ENCODE peak calls at places on chromosomes 1 and 21, in nine cellular contexts. S is BJ; P is fibroblast of the aortic adventitia; G is hepatocyte; K is SK-N-MC; H is ovary; Y is tibial artery; W is CD4-positive, CD25-positive, alpha-beta regulatory T cell; R is AG04450. L is an unnamed sample.

GRCh38 chr1:67214420-67215174 is 48.3 kb downstream of the IL23R start:
- DNase-seq in R (no peak), H (no peak), Y (no peak), P (peak; percentile 48), W (peak; percentile 72), K (no peak), S (no peak), G (peak; percentile 54), L (no peak)

GRCh38 chr1:30008998-30009657 is 714.3 kb downstream of the MATN1 start:
- DNase-seq in S (no peak), W (no peak), P (no peak), H (no peak), G (peak; percentile 69), R (no peak), K (no peak), Y (no peak), L (peak; percentile 72)

GRCh38 chr1:151972533-151973270 is 21.0 kb downstream of the S100A10 start:
- DNase-seq in Y (peak; percentile 39), G (peak; percentile 83), R (no peak), S (peak; percentile 83), K (no peak), P (peak; percentile 72), W (peak; percentile 49), H (no peak), L (no peak)

GRCh38 chr1:233367057-233367759 is 39.7 kb downstream of the MAP3K21 start:
- DNase-seq in R (no peak), S (peak; percentile 22), K (no peak), H (no peak), P (peak; percentile 26), G (no peak), W (no peak), Y (no peak), L (no peak)

GRCh38 chr1:13956386-13956785 is 256.4 kb downstream of the PRDM2 start:
- DNase-seq in P (peak; percentile 29), K (peak; percentile 88), W (no peak), Y (no peak), G (no peak), R (no peak), S (no peak), H (no peak), L (no peak)

GRCh38 chr1:113993766-113994165 is 14.5 kb downstream of the OLFML3 start:
- DNase-seq in R (no peak), K (no peak), W (no peak), H (no peak), G (no peak), Y (no peak), P (no peak), S (no peak), L (no peak)

GRCh38 chr21:44836666-44837471 is 19.0 kb upstream of the SUMO3 start:
- DNase-seq in W (no peak), S (no peak), Y (no peak), P (peak; percentile 25), H (no peak), R (no peak), G (peak; percentile 77), K (no peak), L (no peak)

GRCh38 chr21:45336870-45337269 is 49.2 kb upstream of the POFUT2 start:
- DNase-seq in K (no peak), W (no peak), Y (no peak), P (no peak), H (peak; percentile 7), S (no peak), G (no peak), R (no peak), L (peak; percentile 30)

GRCh38 chr1:109613396-109614147 is 5.8 kb downstream of the GNAT2 start:
- DNase-seq in S (no peak), P (peak; percentile 45), G (no peak), W (no peak), R (no peak), Y (no peak), H (no peak), K (no peak), L (no peak)

GRCh38 chr21:42562258-42562657 is 48.6 kb downstream of the SLC37A1 start:
- DNase-seq in W (no peak), H (no peak), R (no peak), G (no peak), Y (no peak), K (no peak), P (no peak), S (no peak), L (no peak)

GRCh38 chr1:161119379-161120061 is 1.6 kb downstream of the NIT1 start:
- DNase-seq in H (no peak), W (peak; percentile 81), S (no peak), P (peak; percentile 75), K (no peak), Y (no peak), R (no peak), G (peak; percentile 86), L (no peak)

GRCh38 chr1:36284061-36284460 is 22.1 kb upstream of the SH3D21 start:
- DNase-seq in P (peak; percentile 60), R (no peak), G (no peak), H (no peak), S (no peak), Y (no peak), W (no peak), K (no peak), L (no peak)

GRCh38 chr1:92951141-92951582 is 10.1 kb downstream of the DIPK1A start:
- DNase-seq in S (peak; percentile 51), R (no peak), W (peak; percentile 85), G (peak; percentile 17), K (no peak), P (peak; percentile 75), H (no peak), Y (no peak), L (no peak)

GRCh38 chr1:84871181-84871580 is 21.8 kb downstream of the LPAR3 start:
- DNase-seq in P (no peak), W (no peak), H (no peak), Y (no peak), S (no peak), R (no peak), K (no peak), G (no peak), L (no peak)

GRCh38 chr1:15412843-15413242 is 3.2 kb downstream of the EFHD2 start:
- DNase-seq in S (no peak), R (no peak), H (no peak), Y (no peak), K (no peak), G (no peak), P (no peak), W (no peak), L (no peak)

GRCh38 chr1:15410884-15411245 is 1.2 kb downstream of the EFHD2 start:
- DNase-seq in R (no peak), G (no peak), Y (no peak), K (no peak), W (no peak), P (no peak), H (no peak), S (no peak), L (no peak)

GRCh38 chr1:15412488-15412800 is 2.8 kb downstream of the EFHD2 start:
- DNase-seq in G (no peak), P (no peak), K (no peak), H (no peak), R (no peak), S (no peak), W (no peak), Y (no peak), L (no peak)

GRCh38 chr1:15410223-15410883 is 665 bp downstream of the EFHD2 start:
- DNase-seq in H (no peak), K (no peak), W (peak; percentile 22), R (no peak), Y (no peak), S (no peak), G (no peak), P (no peak), L (no peak)

DNA sequence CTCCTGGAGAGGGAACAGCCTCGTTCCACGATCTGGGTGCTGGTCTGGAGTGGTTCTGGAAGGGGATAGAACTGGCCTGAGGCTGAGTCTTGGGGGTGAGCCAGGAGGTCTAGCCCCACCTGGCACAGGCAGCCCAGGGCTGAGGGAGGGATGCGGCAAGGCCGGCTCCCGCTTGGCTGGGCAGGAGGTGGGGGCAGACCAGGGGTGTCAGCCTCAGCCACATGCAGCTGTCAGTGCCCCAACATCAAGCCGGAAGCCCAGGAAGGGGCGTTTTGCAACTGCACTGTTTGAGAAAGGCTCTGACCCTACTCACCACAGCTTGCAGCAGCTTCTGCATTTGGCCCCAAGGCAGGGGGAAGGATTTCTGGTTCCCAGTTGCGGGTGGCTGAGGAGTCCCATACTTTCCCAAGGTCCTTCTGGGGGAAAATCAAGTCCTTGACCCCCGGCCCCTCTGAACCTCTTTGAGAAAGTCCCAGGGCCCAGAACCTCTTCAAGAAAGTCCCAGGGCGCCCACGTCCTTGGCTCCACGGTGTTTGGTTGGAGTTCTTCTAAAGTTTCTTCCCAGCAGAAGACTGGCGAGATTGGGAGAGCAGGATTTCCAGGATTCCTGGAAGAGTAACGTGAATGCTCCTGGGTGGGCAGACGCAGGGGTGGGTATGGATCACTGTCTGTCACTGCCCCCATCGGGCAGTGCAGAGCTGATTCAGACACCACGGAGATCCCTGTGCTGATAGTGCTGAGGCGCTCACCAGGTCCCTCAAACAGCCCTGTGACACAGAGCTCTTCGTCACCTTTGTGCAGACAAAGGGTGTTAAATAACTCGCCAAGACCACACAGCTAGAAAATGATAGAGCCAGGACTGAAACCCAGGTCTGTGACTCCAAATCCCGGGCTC is 2.2 kb downstream of the EFHD2 start:
- DNase-seq in R (no peak), P (no peak), Y (peak; percentile 69), G (no peak), S (no peak), H (no peak), K (no peak), W (peak; percentile 67), L (no peak)
- H3K4me3 ChIP-seq in R (peak overlapping the region; percentile 82), P (peak overlapping the region; percentile 84), Y (peak overlapping the region; percentile 73), G (no peak overlapping the region), S (no peak overlapping the region), H (peak overlapping the region; percentile 74), K (no peak overlapping the region), W (peak overlapping the region; percentile 61), L (peak overlapping the region; percentile 97)

DNA sequence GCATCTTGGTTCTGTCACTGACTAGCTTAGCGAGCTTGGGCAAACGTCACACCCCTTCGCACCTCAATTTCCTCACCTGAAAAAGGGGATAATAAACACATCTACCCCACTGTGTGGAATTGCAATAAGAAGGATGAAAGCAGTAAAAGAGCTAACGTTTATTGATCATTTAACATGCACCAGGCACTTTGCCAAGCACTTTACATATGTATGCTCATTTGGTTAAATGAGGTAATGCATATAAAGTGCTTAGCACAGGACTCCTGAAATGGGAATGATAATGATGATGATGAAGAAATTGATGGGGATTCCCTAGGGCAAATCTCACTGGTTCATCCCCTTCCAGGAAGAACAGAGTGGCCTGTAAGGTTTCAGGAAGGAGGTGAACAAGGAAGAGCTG is 4.8 kb downstream of the NKAIN1 start:
- DNase-seq in Y (no peak), P (no peak), H (no peak), K (no peak), W (no peak), G (no peak), S (no peak), R (no peak), L (no peak)
- H3K4me3 ChIP-seq in Y (no peak overlapping the region), P (no peak overlapping the region), H (no peak overlapping the region), K (no peak overlapping the region), W (no peak overlapping the region), G (no peak overlapping the region), S (no peak overlapping the region), R (no peak overlapping the region), L (no peak overlapping the region)

GRCh38 chr21:26572668-26573381 is at the start of gene CYYR1:
- DNase-seq in Y (no peak), G (peak; percentile 50), R (no peak), K (no peak), S (no peak), P (no peak), W (no peak), H (no peak), L (peak; percentile 37)
- H3K4me3 ChIP-seq in Y (peak within 1 kb of the TSS; percentile 29), G (peak within 1 kb of the TSS; percentile 63), R (peak within 1 kb of the TSS; percentile 15), K (peak within 1 kb of the TSS; percentile 96), S (peak within 1 kb of the TSS; percentile 25), P (no peak within 1 kb of the TSS), W (no peak within 1 kb of the TSS), H (peak within 1 kb of the TSS; percentile 19), L (peak within 1 kb of the TSS; percentile 26)

GRCh38 chr1:214548988-214549387 is 2.4 kb downstream of the PTPN14 start:
- DNase-seq in G (no peak), S (no peak), P (no peak), Y (peak; percentile 57), K (no peak), R (no peak), H (peak; percentile 67), W (no peak), L (no peak)
- H3K4me3 ChIP-seq in G (no peak overlapping the region), S (peak overlapping the region; percentile 93), P (peak overlapping the region; percentile 83), Y (peak overlapping the region; percentile 86), K (no peak overlapping the region), R (peak overlapping the region; percentile 96), H (no peak overlapping the region), W (no peak overlapping the region), L (peak overlapping the region; percentile 85)